ENCODE peak calls at places on chromosomes 1 and 21, in four cellular contexts. One of them, this sample, is unnamed.

GRCh38 chr1:9233241-9233941 is 1.2 kb upstream of the H6PD start:
- DNase-seq in HepG2: peak; percentile 92
- DNase-seq in K562: no peak
- DNase-seq in A549: no peak
- DNase-seq in this sample: no peak

GRCh38 chr1:56448937-56449336 is 130.4 kb downstream of the PLPP3 start:
- DNase-seq in A549: peak; percentile 21
- DNase-seq in K562: no peak
- DNase-seq in HepG2: peak; percentile 86
- DNase-seq in this sample: no peak

GRCh38 chr1:37476460-37477197 is 2.2 kb downstream of the ZC3H12A start:
- DNase-seq in HepG2: peak; percentile 61
- DNase-seq in K562: no peak
- DNase-seq in A549: peak; percentile 65
- DNase-seq in this sample: no peak

GRCh38 chr1:223123238-223123976 is 19.6 kb downstream of the TLR5 start:
- DNase-seq in A549: peak; percentile 64
- DNase-seq in HepG2: peak; percentile 36
- DNase-seq in K562: peak; percentile 78
- DNase-seq in this sample: no peak

GRCh38 chr1:112465122-112465521 is 43.6 kb upstream of the WNT2B start:
- DNase-seq in HepG2: no peak
- DNase-seq in A549: no peak
- DNase-seq in K562: no peak
- DNase-seq in this sample: no peak

GRCh38 chr1:107897428-107898339 is 67.3 kb downstream of the VAV3 start:
- DNase-seq in HepG2: no peak
- DNase-seq in A549: no peak
- DNase-seq in K562: no peak
- DNase-seq in this sample: no peak

GRCh38 chr1:222247811-222248310 is 300.0 kb downstream of the HHIPL2 start:
- DNase-seq in A549: no peak
- DNase-seq in HepG2: no peak
- DNase-seq in K562: no peak
- DNase-seq in this sample: no peak

GRCh38 chr1:36342426-36343185 is 19.2 kb upstream of the EVA1B start:
- DNase-seq in K562: peak; percentile 48
- DNase-seq in HepG2: no peak
- DNase-seq in A549: peak; percentile 61
- DNase-seq in this sample: peak; percentile 79

GRCh38 chr1:15947382-15948090 is 28.4 kb downstream of the ZBTB17 start:
- DNase-seq in HepG2: no peak
- DNase-seq in A549: no peak
- DNase-seq in K562: no peak
- DNase-seq in this sample: no peak

GRCh38 chr1:66981679-66982078 is 56.9 kb downstream of the MIER1 start:
- DNase-seq in K562: no peak
- DNase-seq in HepG2: no peak
- DNase-seq in A549: peak; percentile 27
- DNase-seq in this sample: no peak

GRCh38 chr1:8354038-8354437 is 36.1 kb downstream of the SLC45A1 start:
- DNase-seq in HepG2: no peak
- DNase-seq in K562: no peak
- DNase-seq in A549: no peak
- DNase-seq in this sample: no peak

GRCh38 chr1:7253118-7253480 is 467.8 kb downstream of the CAMTA1 start:
- DNase-seq in A549: no peak
- DNase-seq in HepG2: no peak
- DNase-seq in K562: no peak
- DNase-seq in this sample: no peak

GRCh38 chr1:47574451-47575165 is 136.8 kb downstream of the FOXD2 start:
- DNase-seq in K562: no peak
- DNase-seq in HepG2: no peak
- DNase-seq in A549: no peak
- DNase-seq in this sample: no peak

GRCh38 chr21:39007532-39007931 is 175.7 kb downstream of the PSMG1 start:
- DNase-seq in HepG2: no peak
- DNase-seq in K562: no peak
- DNase-seq in A549: no peak
- DNase-seq in this sample: no peak

GRCh38 chr1:93638981-93639380 is 42.7 kb downstream of the BCAR3 start:
- DNase-seq in HepG2: no peak
- DNase-seq in K562: no peak
- DNase-seq in A549: no peak
- DNase-seq in this sample: peak; percentile 57

GRCh38 chr1:209641216-209642181 is 10.7 kb downstream of the LAMB3 start:
- DNase-seq in K562: no peak
- DNase-seq in HepG2: no peak
- DNase-seq in A549: no peak
- DNase-seq in this sample: no peak

DNA sequence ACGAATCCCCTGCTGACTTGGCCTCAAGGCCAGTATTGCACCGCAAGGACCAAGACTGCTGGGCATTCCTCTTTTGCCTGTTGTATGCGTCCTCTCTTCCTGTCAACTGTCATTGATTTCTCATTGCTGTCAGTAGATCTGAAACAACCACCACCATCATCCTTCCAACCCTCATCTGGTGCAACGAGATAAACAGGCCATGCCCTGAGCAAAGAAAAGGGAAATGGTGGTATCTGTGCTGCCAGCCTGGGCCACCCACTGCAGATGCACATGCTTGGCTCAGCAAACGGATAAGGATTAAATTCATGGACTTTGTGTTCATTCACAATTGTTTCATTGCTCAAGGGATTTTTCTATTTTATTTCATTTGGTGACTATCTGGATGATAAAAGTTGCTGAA is 13.6 kb downstream of the OXCT2 start:
- DNase-seq in A549: no peak
- DNase-seq in HepG2: no peak
- DNase-seq in K562: no peak
- DNase-seq in this sample: no peak
- TF ChIP-seq PHF8 in A549: no peak
- TF ChIP-seq PHF8 in HepG2: no peak
- TF ChIP-seq PHF8 in K562: no peak
- TF ChIP-seq PHF8 in this sample: no peak

DNA sequence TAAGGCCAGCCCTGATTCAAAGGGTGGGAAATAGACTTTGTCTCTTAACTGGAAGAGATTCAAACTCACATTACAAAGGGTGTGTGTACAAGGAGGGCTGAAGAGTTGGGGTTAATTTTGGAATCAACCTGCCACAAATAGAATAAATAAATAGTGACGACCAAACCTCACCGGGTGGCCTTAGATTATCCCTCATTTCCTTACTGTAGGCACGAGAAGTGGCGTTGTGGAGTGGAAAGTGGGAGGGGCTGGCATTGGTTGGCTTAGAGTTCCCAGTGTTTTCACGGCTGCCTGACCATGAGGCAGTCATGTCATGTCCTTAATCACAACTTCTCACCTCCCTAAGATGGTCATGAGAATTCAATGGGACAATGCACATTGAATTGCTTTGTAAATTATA is 21.3 kb upstream of the RUNX1 start:
- DNase-seq in A549: no peak
- DNase-seq in HepG2: no peak
- DNase-seq in K562: no peak
- DNase-seq in this sample: no peak
- TF ChIP-seq RAD21 in A549: no peak
- TF ChIP-seq RAD21 in HepG2: no peak
- TF ChIP-seq RAD21 in K562: no peak
- TF ChIP-seq RAD21 in this sample: no peak

DNA sequence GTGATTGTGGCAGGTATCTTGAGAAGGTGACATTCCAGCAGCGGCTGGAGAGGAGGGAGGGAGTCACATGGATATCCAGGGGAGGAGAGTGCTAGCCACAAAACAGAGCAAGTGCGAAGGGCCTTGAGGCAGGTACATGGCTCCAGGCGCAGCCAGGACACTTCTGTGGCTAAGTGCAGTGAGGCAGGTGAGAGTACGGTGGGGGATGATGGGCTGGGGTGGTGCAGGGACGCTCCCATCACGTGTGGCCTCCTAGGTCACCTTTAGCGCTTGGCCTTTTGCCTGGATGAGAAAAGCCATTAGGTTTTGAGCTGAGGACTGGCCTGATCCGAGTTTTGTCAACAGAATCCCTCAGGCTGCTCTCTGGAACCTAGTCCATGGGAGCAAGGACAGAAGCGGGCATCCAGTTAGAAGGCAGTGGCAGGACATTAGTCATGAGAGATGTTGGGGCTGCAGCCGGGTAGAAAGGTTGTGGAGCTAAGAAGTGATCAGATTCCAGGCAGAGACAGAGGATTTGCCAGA is 31.6 kb downstream of the SMYD2 start:
- DNase-seq in HepG2: no peak
- DNase-seq in K562: no peak
- DNase-seq in A549: no peak
- DNase-seq in this sample: no peak
- TF ChIP-seq PHF8 in HepG2: no peak
- TF ChIP-seq PHF8 in K562: no peak
- TF ChIP-seq PHF8 in A549: no peak
- TF ChIP-seq PHF8 in this sample: no peak

GRCh38 chr1:11245904-11246726 is 16.2 kb downstream of the MTOR start:
- DNase-seq in K562: no peak
- DNase-seq in HepG2: no peak
- DNase-seq in A549: no peak
- DNase-seq in this sample: no peak

GRCh38 chr1:11245248-11245647 is 17.1 kb downstream of the MTOR start:
- DNase-seq in HepG2: no peak
- DNase-seq in A549: no peak
- DNase-seq in K562: no peak
- DNase-seq in this sample: no peak

GRCh38 chr1:11253226-11253625 is 9.1 kb downstream of the MTOR start:
- DNase-seq in HepG2: no peak
- DNase-seq in K562: no peak
- DNase-seq in A549: no peak
- DNase-seq in this sample: no peak

GRCh38 chr1:11248169-11248568 is 14.2 kb downstream of the MTOR start:
- DNase-seq in HepG2: no peak
- DNase-seq in A549: no peak
- DNase-seq in K562: no peak
- DNase-seq in this sample: no peak
- TF ChIP-seq RAD21 in HepG2: no peak
- TF ChIP-seq RAD21 in A549: no peak
- TF ChIP-seq RAD21 in K562: no peak
- TF ChIP-seq RAD21 in this sample: no peak

GRCh38 chr1:94654031-94654430 is 112.5 kb upstream of the F3 start:
- DNase-seq in A549: peak; percentile 38
- DNase-seq in K562: no peak
- DNase-seq in HepG2: peak; percentile 23
- DNase-seq in this sample: no peak
- TF ChIP-seq PHF8 in A549: no peak
- TF ChIP-seq PHF8 in K562: no peak
- TF ChIP-seq PHF8 in HepG2: no peak
- TF ChIP-seq PHF8 in this sample: no peak

GRCh38 chr1:151373196-151373595 is 691 bp upstream of the SELENBP1 start:
- DNase-seq in A549: no peak
- DNase-seq in K562: no peak
- DNase-seq in HepG2: no peak
- DNase-seq in this sample: no peak
- TF ChIP-seq RAD21 in A549: no peak
- TF ChIP-seq RAD21 in K562: no peak
- TF ChIP-seq RAD21 in HepG2: no peak
- TF ChIP-seq RAD21 in this sample: no peak

GRCh38 chr1:203176273-203176672 is 647 bp upstream of the MYBPH start:
- DNase-seq in HepG2: no peak
- DNase-seq in K562: no peak
- DNase-seq in A549: no peak
- DNase-seq in this sample: no peak

GRCh38 chr1:203178083-203178482 is 2.5 kb upstream of the MYBPH start:
- DNase-seq in HepG2: peak; percentile 84
- DNase-seq in K562: no peak
- DNase-seq in A549: peak; percentile 42
- DNase-seq in this sample: no peak

GRCh38 chr1:203177471-203178039 is 1.9 kb upstream of the MYBPH start:
- DNase-seq in K562: no peak
- DNase-seq in A549: peak; percentile 29
- DNase-seq in HepG2: no peak
- DNase-seq in this sample: no peak

GRCh38 chr1:203175237-203176181 is at the start of gene MYBPH:
- DNase-seq in A549: no peak
- DNase-seq in K562: no peak
- DNase-seq in HepG2: no peak
- DNase-seq in this sample: no peak

DNA sequence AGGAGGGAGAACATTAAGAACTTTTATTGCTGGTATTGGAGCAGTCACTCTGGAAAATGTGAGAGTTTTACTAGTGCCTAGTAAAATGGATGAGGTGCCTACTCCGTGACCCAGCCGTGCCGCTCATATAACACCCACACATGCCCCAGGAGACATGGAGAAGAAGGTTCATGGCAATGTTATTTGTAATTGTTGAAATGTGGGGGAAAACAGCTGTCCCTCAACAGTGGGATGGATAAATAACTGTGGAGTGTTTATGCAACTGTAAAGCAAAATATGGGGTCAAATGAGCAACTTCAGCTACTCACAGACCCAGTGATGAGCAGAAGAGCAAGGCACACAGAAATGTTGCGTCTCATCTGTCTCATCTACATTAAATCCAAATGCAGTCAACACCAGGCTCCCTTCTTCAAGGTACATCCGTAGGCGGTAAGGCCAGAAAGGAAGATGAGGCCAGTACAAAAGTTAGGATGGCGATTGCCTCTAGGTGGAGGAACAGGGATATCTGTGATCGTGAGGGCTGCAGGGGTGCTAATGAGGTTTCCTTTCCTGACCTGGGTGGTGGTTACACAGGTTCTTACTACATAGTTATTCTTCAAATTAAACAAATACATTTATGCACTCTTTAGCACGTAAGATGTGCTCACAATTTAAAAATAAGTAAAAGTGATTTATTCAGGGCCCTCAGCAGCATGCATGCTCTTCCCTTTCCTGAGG is 1.3 kb upstream of the MYBPH start:
- DNase-seq in A549: no peak
- DNase-seq in K562: no peak
- DNase-seq in HepG2: no peak
- DNase-seq in this sample: no peak
- TF ChIP-seq PHF8 in A549: no peak
- TF ChIP-seq PHF8 in K562: no peak
- TF ChIP-seq PHF8 in HepG2: no peak
- TF ChIP-seq PHF8 in this sample: no peak

GRCh38 chr21:25809013-25809412 is 74.2 kb downstream of the GABPA start:
- DNase-seq in A549: no peak
- DNase-seq in K562: no peak
- DNase-seq in HepG2: no peak
- DNase-seq in this sample: no peak

GRCh38 chr21:25811186-25811585 is 76.4 kb downstream of the GABPA start:
- DNase-seq in K562: no peak
- DNase-seq in A549: no peak
- DNase-seq in HepG2: no peak
- DNase-seq in this sample: no peak

GRCh38 chr21:25801217-25802015 is 66.6 kb downstream of the GABPA start:
- DNase-seq in HepG2: peak; percentile 86
- DNase-seq in K562: peak; percentile 92
- DNase-seq in A549: peak; percentile 90
- DNase-seq in this sample: peak; percentile 83

GRCh38 chr21:25806053-25806452 is 71.3 kb downstream of the GABPA start:
- DNase-seq in K562: no peak
- DNase-seq in A549: no peak
- DNase-seq in HepG2: no peak
- DNase-seq in this sample: no peak
- TF ChIP-seq RAD21 in K562: no peak
- TF ChIP-seq RAD21 in A549: no peak
- TF ChIP-seq RAD21 in HepG2: no peak
- TF ChIP-seq RAD21 in this sample: no peak